ENCODE peak calls at places on chromosome 15, in five cellular contexts. W is H1, D is K562, O is HepG2, N is GM12878. K is an unnamed sample.

GRCh38 chr15:92009162-92009561 is 155.7 kb downstream of the SLCO3A1 start:
- DNase-seq in W (no peak), D (no peak), O (no peak), N (no peak), K (no peak)

GRCh38 chr15:75350601-75351331 is 3.9 kb downstream of the NEIL1 start:
- DNase-seq in W (no peak), D (no peak), O (no peak), N (no peak), K (no peak)

GRCh38 chr15:74723754-74724334 is 1.5 kb downstream of the CYP1A1 start:
- DNase-seq in W (no peak), D (peak; percentile 72), O (peak; percentile 82), N (no peak), K (peak; percentile 77)

GRCh38 chr15:83063555-83063954 is 3.5 kb downstream of the BTBD1 start:
- DNase-seq in W (no peak), D (no peak), O (no peak), N (no peak), K (no peak)

GRCh38 chr15:43912991-43913927 is 86.5 kb downstream of the WDR76 start:
- DNase-seq in W (peak; percentile 21), D (no peak), O (peak; percentile 46), N (no peak), K (peak; percentile 92)

GRCh38 chr15:85397926-85398325 is 17.5 kb downstream of the AKAP13 start:
- DNase-seq in W (no peak), D (no peak), O (no peak), N (no peak), K (no peak)

GRCh38 chr15:96130734-96131133 is 199.8 kb upstream of the NR2F2 start:
- DNase-seq in W (no peak), D (no peak), O (peak; percentile 15), N (no peak), K (no peak)

GRCh38 chr15:84621358-84621979 is 20.7 kb downstream of the ZSCAN2 start:
- DNase-seq in W (no peak), D (no peak), O (no peak), N (no peak), K (no peak)

GRCh38 chr15:90412356-90413194 is 24.5 kb downstream of the IQGAP1 start:
- DNase-seq in W (no peak), D (no peak), O (no peak), N (peak; percentile 72), K (peak; percentile 84)

GRCh38 chr15:99566157-99566900 is 545 bp downstream of the MEF2A start:
- DNase-seq in W (no peak), D (peak; percentile 42), O (no peak), N (no peak), K (no peak)

GRCh38 chr15:37095993-37096877 is 4.1 kb downstream of the MEIS2 start:
- DNase-seq in W (no peak), D (no peak), O (no peak), N (no peak), K (no peak)

GRCh38 chr15:61157933-61158332 is 71.2 kb downstream of the RORA start:
- DNase-seq in W (no peak), D (no peak), O (no peak), N (no peak), K (no peak)

GRCh38 chr15:99145778-99146177 is 40.9 kb downstream of the SYNM start:
- DNase-seq in W (no peak), D (no peak), O (no peak), N (no peak), K (no peak)

GRCh38 chr15:26974120-26974780 is 3.3 kb downstream of the GABRG3 start:
- DNase-seq in W (no peak), D (peak; percentile 22), O (peak; percentile 13), N (no peak), K (no peak)

GRCh38 chr15:48868549-48868948 is 9.4 kb upstream of the EID1 start:
- DNase-seq in W (no peak), D (no peak), O (no peak), N (no peak), K (no peak)

GRCh38 chr15:66641485-66642313 is 60.3 kb upstream of the SMAD6 start:
- DNase-seq in W (no peak), D (no peak), O (no peak), N (no peak), K (no peak)

GRCh38 chr15:80159811-80160569 is 7.2 kb downstream of the FAH start:
- DNase-seq in W (no peak), D (no peak), O (no peak), N (no peak), K (no peak)

GRCh38 chr15:82262422-82263026 is at the start of the genes EFL1 and SAXO2:
- DNase-seq in W (peak; percentile 54), D (peak; percentile 88), O (peak; percentile 70), N (peak; percentile 44), K (peak; percentile 54)

GRCh38 chr15:69780374-69780773 is 317.3 kb downstream of the TLE3 start:
- DNase-seq in W (no peak), D (no peak), O (no peak), N (no peak), K (no peak)

GRCh38 chr15:35871282-35871681 is 325.3 kb upstream of the DPH6 start:
- DNase-seq in W (no peak), D (no peak), O (no peak), N (no peak), K (no peak)

GRCh38 chr15:65887565-65887964 is 18.3 kb downstream of the RAB11A start:
- DNase-seq in W (no peak), D (no peak), O (no peak), N (no peak), K (no peak)

GRCh38 chr15:45630958-45631691 is 3.7 kb upstream of the SQOR start:
- DNase-seq in W (no peak), D (no peak), O (no peak), N (no peak), K (peak; percentile 40)

GRCh38 chr15:72857331-72858065 is 73.9 kb upstream of the ADPGK start:
- DNase-seq in W (no peak), D (no peak), O (peak; percentile 3), N (no peak), K (no peak)

GRCh38 chr15:57606816-57607215 is 15.1 kb downstream of the MYZAP start:
- DNase-seq in W (no peak), D (no peak), O (no peak), N (no peak), K (no peak)

GRCh38 chr15:27091270-27091940 is 120.4 kb downstream of the GABRG3 start:
- DNase-seq in W (no peak), D (no peak), O (no peak), N (no peak), K (no peak)

GRCh38 chr15:91849749-91850161 is 3.8 kb upstream of the SLCO3A1 start:
- DNase-seq in W (no peak), D (peak; percentile 10), O (peak; percentile 30), N (no peak), K (peak; percentile 35)

GRCh38 chr15:86398986-86399677 is 319.5 kb downstream of the AGBL1 start:
- DNase-seq in W (no peak), D (no peak), O (no peak), N (no peak), K (no peak)

GRCh38 chr15:40137907-40138570 is 22.8 kb upstream of the BUB1B start:
- DNase-seq in W (no peak), D (no peak), O (no peak), N (no peak), K (no peak)

GRCh38 chr15:40133544-40133943 is 24.9 kb upstream of the BMF start:
- DNase-seq in W (no peak), D (no peak), O (no peak), N (no peak), K (no peak)

GRCh38 chr15:40142428-40142827 is 18.4 kb upstream of the BUB1B start:
- DNase-seq in W (no peak), D (no peak), O (no peak), N (no peak), K (no peak)

GRCh38 chr15:40136470-40136869 is 24.4 kb upstream of the BUB1B start:
- DNase-seq in W (no peak), D (no peak), O (no peak), N (no peak), K (no peak)

GRCh38 chr15:40137011-40137906 is 23.6 kb upstream of the BUB1B start:
- DNase-seq in W (no peak), D (no peak), O (no peak), N (no peak), K (no peak)
- TF ChIP-seq JUND in W (no peak), D (no peak), O (no peak), N (no peak), K (no peak)

GRCh38 chr15:31391687-31392671 is 65.3 kb downstream of the KLF13 start:
- DNase-seq in W (no peak), D (peak; percentile 74), O (no peak), N (no peak), K (no peak)

GRCh38 chr15:31393441-31394091 is 66.9 kb downstream of the KLF13 start:
- DNase-seq in W (no peak), D (peak; percentile 4), O (no peak), N (no peak), K (no peak)

GRCh38 chr15:31390777-31391486 is 64.3 kb downstream of the KLF13 start:
- DNase-seq in W (no peak), D (no peak), O (no peak), N (no peak), K (no peak)

GRCh38 chr15:31390029-31390428 is 63.4 kb downstream of the KLF13 start:
- DNase-seq in W (no peak), D (peak; percentile 3), O (no peak), N (no peak), K (no peak)

GRCh38 chr15:31392761-31393401 is 66.2 kb downstream of the KLF13 start:
- DNase-seq in W (no peak), D (peak; percentile 2), O (no peak), N (no peak), K (no peak)
- TF ChIP-seq EZH2 in W (no peak), D (no peak), O (no peak), N (no peak), K (no peak)

DNA sequence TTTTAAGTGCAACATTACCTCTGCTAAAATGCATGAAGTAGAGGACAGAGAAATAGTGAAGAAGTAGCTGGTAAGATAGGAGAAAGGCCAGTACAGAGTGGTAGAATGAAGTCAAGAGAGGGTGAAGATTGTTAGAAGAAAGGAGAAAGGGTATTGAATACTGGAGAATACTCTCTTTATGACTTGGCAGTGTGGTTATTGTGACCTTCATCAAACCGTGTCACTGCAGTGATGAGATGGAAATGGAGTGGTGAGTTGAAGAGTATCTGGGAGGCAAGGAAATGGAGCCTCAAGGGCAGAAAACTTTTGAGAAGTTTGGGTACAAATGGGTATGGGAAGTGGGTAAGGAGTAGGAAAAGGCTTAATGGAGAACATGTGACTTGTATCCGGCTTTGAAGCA is 24.7 kb downstream of the MINDY2 start:
- DNase-seq in W (no peak), D (no peak), O (no peak), N (no peak), K (no peak)
- TF ChIP-seq JUND in W (no peak), D (no peak), O (no peak), N (no peak), K (no peak)

GRCh38 chr15:41989573-41990242 is 17.4 kb upstream of the EHD4 start:
- DNase-seq in W (peak; percentile 70), D (peak; percentile 81), O (peak; percentile 56), N (no peak), K (peak; percentile 55)

GRCh38 chr15:41987925-41988275 is 15.5 kb upstream of the EHD4 start:
- DNase-seq in W (no peak), D (no peak), O (no peak), N (no peak), K (no peak)

GRCh38 chr15:41990243-41990605 is 17.9 kb upstream of the EHD4 start:
- DNase-seq in W (no peak), D (no peak), O (no peak), N (no peak), K (no peak)

GRCh38 chr15:41987246-41987924 is 15.0 kb upstream of the EHD4 start:
- DNase-seq in W (no peak), D (no peak), O (no peak), N (no peak), K (no peak)

GRCh38 chr15:41988896-41989572 is 16.7 kb upstream of the EHD4 start:
- DNase-seq in W (no peak), D (no peak), O (no peak), N (no peak), K (no peak)
- TF ChIP-seq EZH2 in W (no peak), D (no peak), O (no peak), N (no peak), K (no peak)

K was measured in HCT116.